ENCODE peak calls at places on chromosomes 7 and 10, in nine cellular contexts. One of them, this sample, is unnamed.

GRCh38 chr7:158137516-158138328 is 449.9 kb downstream of the PTPRN2 start:
- ATAC-seq in heart left ventricle: no peak
- ATAC-seq in CD8-positive, alpha-beta T cell: no peak
- ATAC-seq in stimulated activated naive CD8-positive, alpha-beta T cell treated with anti-CD3 and anti-CD28 coated beads, Interleukin-15, Interleukin-2, amounts not matched to agents 100 U/mL and 50 U/mL, for 24 hours: no peak
- ATAC-seq in activated CD8-positive, alpha-beta T cell treated with anti-CD3 and anti-CD28 coated beads for 36 hours: no peak
- ATAC-seq in activated CD8-positive, alpha-beta memory T cell treated with anti-CD3 and anti-CD28 coated beads, Interleukin-2, amount 10 ng/mL, durations not matched to agents 7 days and 5 days: no peak
- ATAC-seq in foreskin keratinocyte: no peak
- ATAC-seq in K562: no peak
- ATAC-seq in central memory CD8-positive, alpha-beta T cell: no peak
- ATAC-seq in this sample: no peak

GRCh38 chr7:142499641-142500040 is 241.8 kb upstream of the PRSS58 start:
- ATAC-seq in heart left ventricle: no peak
- ATAC-seq in CD8-positive, alpha-beta T cell: no peak
- ATAC-seq in stimulated activated naive CD8-positive, alpha-beta T cell treated with anti-CD3 and anti-CD28 coated beads, Interleukin-15, Interleukin-2, amounts not matched to agents 100 U/mL and 50 U/mL, for 24 hours: peak; percentile 20
- ATAC-seq in activated CD8-positive, alpha-beta T cell treated with anti-CD3 and anti-CD28 coated beads for 36 hours: peak; percentile 34
- ATAC-seq in activated CD8-positive, alpha-beta memory T cell treated with anti-CD3 and anti-CD28 coated beads, Interleukin-2, amount 10 ng/mL, durations not matched to agents 7 days and 5 days: peak; percentile 41
- ATAC-seq in foreskin keratinocyte: no peak
- ATAC-seq in K562: no peak
- ATAC-seq in central memory CD8-positive, alpha-beta T cell: no peak
- ATAC-seq in this sample: no peak

GRCh38 chr7:123845823-123846216 is 851 bp downstream of the HYAL4 start:
- ATAC-seq in heart left ventricle: no peak
- ATAC-seq in CD8-positive, alpha-beta T cell: no peak
- ATAC-seq in stimulated activated naive CD8-positive, alpha-beta T cell treated with anti-CD3 and anti-CD28 coated beads, Interleukin-15, Interleukin-2, amounts not matched to agents 100 U/mL and 50 U/mL, for 24 hours: no peak
- ATAC-seq in activated CD8-positive, alpha-beta T cell treated with anti-CD3 and anti-CD28 coated beads for 36 hours: no peak
- ATAC-seq in activated CD8-positive, alpha-beta memory T cell treated with anti-CD3 and anti-CD28 coated beads, Interleukin-2, amount 10 ng/mL, durations not matched to agents 7 days and 5 days: no peak
- ATAC-seq in foreskin keratinocyte: no peak
- ATAC-seq in K562: no peak
- ATAC-seq in central memory CD8-positive, alpha-beta T cell: no peak
- ATAC-seq in this sample: peak; percentile 16

GRCh38 chr10:119283818-119284217 is 76.4 kb downstream of the GRK5 start:
- ATAC-seq in heart left ventricle: peak; percentile 1
- ATAC-seq in CD8-positive, alpha-beta T cell: peak; percentile 57
- ATAC-seq in stimulated activated naive CD8-positive, alpha-beta T cell treated with anti-CD3 and anti-CD28 coated beads, Interleukin-15, Interleukin-2, amounts not matched to agents 100 U/mL and 50 U/mL, for 24 hours: peak; percentile 50
- ATAC-seq in activated CD8-positive, alpha-beta T cell treated with anti-CD3 and anti-CD28 coated beads for 36 hours: peak; percentile 57
- ATAC-seq in activated CD8-positive, alpha-beta memory T cell treated with anti-CD3 and anti-CD28 coated beads, Interleukin-2, amount 10 ng/mL, durations not matched to agents 7 days and 5 days: peak; percentile 50
- ATAC-seq in foreskin keratinocyte: no peak
- ATAC-seq in K562: no peak
- ATAC-seq in central memory CD8-positive, alpha-beta T cell: peak; percentile 61
- ATAC-seq in this sample: peak; percentile 94

GRCh38 chr7:13508586-13508985 is 480.9 kb downstream of the ETV1 start:
- ATAC-seq in heart left ventricle: no peak
- ATAC-seq in CD8-positive, alpha-beta T cell: no peak
- ATAC-seq in stimulated activated naive CD8-positive, alpha-beta T cell treated with anti-CD3 and anti-CD28 coated beads, Interleukin-15, Interleukin-2, amounts not matched to agents 100 U/mL and 50 U/mL, for 24 hours: no peak
- ATAC-seq in activated CD8-positive, alpha-beta T cell treated with anti-CD3 and anti-CD28 coated beads for 36 hours: no peak
- ATAC-seq in activated CD8-positive, alpha-beta memory T cell treated with anti-CD3 and anti-CD28 coated beads, Interleukin-2, amount 10 ng/mL, durations not matched to agents 7 days and 5 days: no peak
- ATAC-seq in foreskin keratinocyte: peak; percentile 73
- ATAC-seq in K562: no peak
- ATAC-seq in central memory CD8-positive, alpha-beta T cell: no peak
- ATAC-seq in this sample: no peak

GRCh38 chr7:130350945-130351663 is 6.5 kb downstream of the CPA5 start:
- ATAC-seq in heart left ventricle: peak; percentile 48
- ATAC-seq in CD8-positive, alpha-beta T cell: no peak
- ATAC-seq in stimulated activated naive CD8-positive, alpha-beta T cell treated with anti-CD3 and anti-CD28 coated beads, Interleukin-15, Interleukin-2, amounts not matched to agents 100 U/mL and 50 U/mL, for 24 hours: peak; percentile 70
- ATAC-seq in activated CD8-positive, alpha-beta T cell treated with anti-CD3 and anti-CD28 coated beads for 36 hours: peak; percentile 61
- ATAC-seq in activated CD8-positive, alpha-beta memory T cell treated with anti-CD3 and anti-CD28 coated beads, Interleukin-2, amount 10 ng/mL, durations not matched to agents 7 days and 5 days: no peak
- ATAC-seq in foreskin keratinocyte: no peak
- ATAC-seq in K562: no peak
- ATAC-seq in central memory CD8-positive, alpha-beta T cell: no peak
- ATAC-seq in this sample: peak; percentile 14

GRCh38 chr10:90865400-90865799 is 6.4 kb upstream of the RPP30 start:
- ATAC-seq in heart left ventricle: no peak
- ATAC-seq in CD8-positive, alpha-beta T cell: no peak
- ATAC-seq in stimulated activated naive CD8-positive, alpha-beta T cell treated with anti-CD3 and anti-CD28 coated beads, Interleukin-15, Interleukin-2, amounts not matched to agents 100 U/mL and 50 U/mL, for 24 hours: no peak
- ATAC-seq in activated CD8-positive, alpha-beta T cell treated with anti-CD3 and anti-CD28 coated beads for 36 hours: no peak
- ATAC-seq in activated CD8-positive, alpha-beta memory T cell treated with anti-CD3 and anti-CD28 coated beads, Interleukin-2, amount 10 ng/mL, durations not matched to agents 7 days and 5 days: no peak
- ATAC-seq in foreskin keratinocyte: no peak
- ATAC-seq in K562: no peak
- ATAC-seq in central memory CD8-positive, alpha-beta T cell: no peak
- ATAC-seq in this sample: no peak

GRCh38 chr7:143300959-143301617 is 12.9 kb downstream of the CASP2 start:
- ATAC-seq in heart left ventricle: no peak
- ATAC-seq in CD8-positive, alpha-beta T cell: no peak
- ATAC-seq in stimulated activated naive CD8-positive, alpha-beta T cell treated with anti-CD3 and anti-CD28 coated beads, Interleukin-15, Interleukin-2, amounts not matched to agents 100 U/mL and 50 U/mL, for 24 hours: no peak
- ATAC-seq in activated CD8-positive, alpha-beta T cell treated with anti-CD3 and anti-CD28 coated beads for 36 hours: no peak
- ATAC-seq in activated CD8-positive, alpha-beta memory T cell treated with anti-CD3 and anti-CD28 coated beads, Interleukin-2, amount 10 ng/mL, durations not matched to agents 7 days and 5 days: no peak
- ATAC-seq in foreskin keratinocyte: no peak
- ATAC-seq in K562: no peak
- ATAC-seq in central memory CD8-positive, alpha-beta T cell: no peak
- ATAC-seq in this sample: no peak

GRCh38 chr10:83212632-83213349 is 926.5 kb upstream of the GHITM start:
- ATAC-seq in heart left ventricle: no peak
- ATAC-seq in CD8-positive, alpha-beta T cell: no peak
- ATAC-seq in stimulated activated naive CD8-positive, alpha-beta T cell treated with anti-CD3 and anti-CD28 coated beads, Interleukin-15, Interleukin-2, amounts not matched to agents 100 U/mL and 50 U/mL, for 24 hours: no peak
- ATAC-seq in activated CD8-positive, alpha-beta T cell treated with anti-CD3 and anti-CD28 coated beads for 36 hours: no peak
- ATAC-seq in activated CD8-positive, alpha-beta memory T cell treated with anti-CD3 and anti-CD28 coated beads, Interleukin-2, amount 10 ng/mL, durations not matched to agents 7 days and 5 days: no peak
- ATAC-seq in foreskin keratinocyte: peak; percentile 94
- ATAC-seq in K562: no peak
- ATAC-seq in central memory CD8-positive, alpha-beta T cell: no peak
- ATAC-seq in this sample: no peak

GRCh38 chr10:43284341-43284910 is 17.6 kb upstream of the RASGEF1A start:
- ATAC-seq in heart left ventricle: no peak
- ATAC-seq in CD8-positive, alpha-beta T cell: peak; percentile 27
- ATAC-seq in stimulated activated naive CD8-positive, alpha-beta T cell treated with anti-CD3 and anti-CD28 coated beads, Interleukin-15, Interleukin-2, amounts not matched to agents 100 U/mL and 50 U/mL, for 24 hours: no peak
- ATAC-seq in activated CD8-positive, alpha-beta T cell treated with anti-CD3 and anti-CD28 coated beads for 36 hours: peak; percentile 61
- ATAC-seq in activated CD8-positive, alpha-beta memory T cell treated with anti-CD3 and anti-CD28 coated beads, Interleukin-2, amount 10 ng/mL, durations not matched to agents 7 days and 5 days: peak; percentile 43
- ATAC-seq in foreskin keratinocyte: peak; percentile 65
- ATAC-seq in K562: peak; percentile 69
- ATAC-seq in central memory CD8-positive, alpha-beta T cell: no peak
- ATAC-seq in this sample: no peak

GRCh38 chr7:56062382-56062781 is 1.7 kb upstream of the SUMF2 start:
- ATAC-seq in heart left ventricle: no peak
- ATAC-seq in CD8-positive, alpha-beta T cell: no peak
- ATAC-seq in stimulated activated naive CD8-positive, alpha-beta T cell treated with anti-CD3 and anti-CD28 coated beads, Interleukin-15, Interleukin-2, amounts not matched to agents 100 U/mL and 50 U/mL, for 24 hours: peak; percentile 25
- ATAC-seq in activated CD8-positive, alpha-beta T cell treated with anti-CD3 and anti-CD28 coated beads for 36 hours: peak; percentile 18
- ATAC-seq in activated CD8-positive, alpha-beta memory T cell treated with anti-CD3 and anti-CD28 coated beads, Interleukin-2, amount 10 ng/mL, durations not matched to agents 7 days and 5 days: no peak
- ATAC-seq in foreskin keratinocyte: peak; percentile 5
- ATAC-seq in K562: peak; percentile 11
- ATAC-seq in central memory CD8-positive, alpha-beta T cell: no peak
- ATAC-seq in this sample: no peak

GRCh38 chr10:6912424-6912823 is 332.3 kb upstream of the PRKCQ start:
- ATAC-seq in heart left ventricle: peak; percentile 76
- ATAC-seq in CD8-positive, alpha-beta T cell: no peak
- ATAC-seq in stimulated activated naive CD8-positive, alpha-beta T cell treated with anti-CD3 and anti-CD28 coated beads, Interleukin-15, Interleukin-2, amounts not matched to agents 100 U/mL and 50 U/mL, for 24 hours: no peak
- ATAC-seq in activated CD8-positive, alpha-beta T cell treated with anti-CD3 and anti-CD28 coated beads for 36 hours: no peak
- ATAC-seq in activated CD8-positive, alpha-beta memory T cell treated with anti-CD3 and anti-CD28 coated beads, Interleukin-2, amount 10 ng/mL, durations not matched to agents 7 days and 5 days: no peak
- ATAC-seq in foreskin keratinocyte: peak; percentile 98
- ATAC-seq in K562: no peak
- ATAC-seq in central memory CD8-positive, alpha-beta T cell: no peak
- ATAC-seq in this sample: peak; percentile 34

GRCh38 chr10:91000985-91001384 is 80.1 kb upstream of the ANKRD1 start:
- ATAC-seq in heart left ventricle: no peak
- ATAC-seq in CD8-positive, alpha-beta T cell: no peak
- ATAC-seq in stimulated activated naive CD8-positive, alpha-beta T cell treated with anti-CD3 and anti-CD28 coated beads, Interleukin-15, Interleukin-2, amounts not matched to agents 100 U/mL and 50 U/mL, for 24 hours: no peak
- ATAC-seq in activated CD8-positive, alpha-beta T cell treated with anti-CD3 and anti-CD28 coated beads for 36 hours: no peak
- ATAC-seq in activated CD8-positive, alpha-beta memory T cell treated with anti-CD3 and anti-CD28 coated beads, Interleukin-2, amount 10 ng/mL, durations not matched to agents 7 days and 5 days: no peak
- ATAC-seq in foreskin keratinocyte: no peak
- ATAC-seq in K562: no peak
- ATAC-seq in central memory CD8-positive, alpha-beta T cell: no peak
- ATAC-seq in this sample: no peak

GRCh38 chr7:2856388-2857169 is 12.5 kb upstream of the GNA12 start:
- ATAC-seq in heart left ventricle: peak; percentile 84
- ATAC-seq in CD8-positive, alpha-beta T cell: no peak
- ATAC-seq in stimulated activated naive CD8-positive, alpha-beta T cell treated with anti-CD3 and anti-CD28 coated beads, Interleukin-15, Interleukin-2, amounts not matched to agents 100 U/mL and 50 U/mL, for 24 hours: no peak
- ATAC-seq in activated CD8-positive, alpha-beta T cell treated with anti-CD3 and anti-CD28 coated beads for 36 hours: no peak
- ATAC-seq in activated CD8-positive, alpha-beta memory T cell treated with anti-CD3 and anti-CD28 coated beads, Interleukin-2, amount 10 ng/mL, durations not matched to agents 7 days and 5 days: no peak
- ATAC-seq in foreskin keratinocyte: peak; percentile 78
- ATAC-seq in K562: no peak
- ATAC-seq in central memory CD8-positive, alpha-beta T cell: no peak
- ATAC-seq in this sample: no peak

GRCh38 chr7:121456785-121457359 is 60.8 kb upstream of the FAM3C start:
- ATAC-seq in heart left ventricle: no peak
- ATAC-seq in CD8-positive, alpha-beta T cell: no peak
- ATAC-seq in stimulated activated naive CD8-positive, alpha-beta T cell treated with anti-CD3 and anti-CD28 coated beads, Interleukin-15, Interleukin-2, amounts not matched to agents 100 U/mL and 50 U/mL, for 24 hours: no peak
- ATAC-seq in activated CD8-positive, alpha-beta T cell treated with anti-CD3 and anti-CD28 coated beads for 36 hours: no peak
- ATAC-seq in activated CD8-positive, alpha-beta memory T cell treated with anti-CD3 and anti-CD28 coated beads, Interleukin-2, amount 10 ng/mL, durations not matched to agents 7 days and 5 days: no peak
- ATAC-seq in foreskin keratinocyte: no peak
- ATAC-seq in K562: peak; percentile 55
- ATAC-seq in central memory CD8-positive, alpha-beta T cell: no peak
- ATAC-seq in this sample: no peak

GRCh38 chr7:151539055-151539714 is 19.5 kb upstream of the RHEB start:
- ATAC-seq in heart left ventricle: peak; percentile 89
- ATAC-seq in CD8-positive, alpha-beta T cell: no peak
- ATAC-seq in stimulated activated naive CD8-positive, alpha-beta T cell treated with anti-CD3 and anti-CD28 coated beads, Interleukin-15, Interleukin-2, amounts not matched to agents 100 U/mL and 50 U/mL, for 24 hours: peak; percentile 57
- ATAC-seq in activated CD8-positive, alpha-beta T cell treated with anti-CD3 and anti-CD28 coated beads for 36 hours: peak; percentile 79
- ATAC-seq in activated CD8-positive, alpha-beta memory T cell treated with anti-CD3 and anti-CD28 coated beads, Interleukin-2, amount 10 ng/mL, durations not matched to agents 7 days and 5 days: no peak
- ATAC-seq in foreskin keratinocyte: peak; percentile 43
- ATAC-seq in K562: peak; percentile 73
- ATAC-seq in central memory CD8-positive, alpha-beta T cell: no peak
- ATAC-seq in this sample: peak; percentile 82

GRCh38 chr7:27133409-27134157 is 3.0 kb upstream of the HOXA4 start:
- ATAC-seq in heart left ventricle: no peak
- ATAC-seq in CD8-positive, alpha-beta T cell: no peak
- ATAC-seq in stimulated activated naive CD8-positive, alpha-beta T cell treated with anti-CD3 and anti-CD28 coated beads, Interleukin-15, Interleukin-2, amounts not matched to agents 100 U/mL and 50 U/mL, for 24 hours: no peak
- ATAC-seq in activated CD8-positive, alpha-beta T cell treated with anti-CD3 and anti-CD28 coated beads for 36 hours: no peak
- ATAC-seq in activated CD8-positive, alpha-beta memory T cell treated with anti-CD3 and anti-CD28 coated beads, Interleukin-2, amount 10 ng/mL, durations not matched to agents 7 days and 5 days: no peak
- ATAC-seq in foreskin keratinocyte: no peak
- ATAC-seq in K562: no peak
- ATAC-seq in central memory CD8-positive, alpha-beta T cell: no peak
- ATAC-seq in this sample: no peak

GRCh38 chr7:44646176-44646920 is 39.9 kb downstream of the OGDH start:
- ATAC-seq in heart left ventricle: no peak
- ATAC-seq in CD8-positive, alpha-beta T cell: no peak
- ATAC-seq in stimulated activated naive CD8-positive, alpha-beta T cell treated with anti-CD3 and anti-CD28 coated beads, Interleukin-15, Interleukin-2, amounts not matched to agents 100 U/mL and 50 U/mL, for 24 hours: no peak
- ATAC-seq in activated CD8-positive, alpha-beta T cell treated with anti-CD3 and anti-CD28 coated beads for 36 hours: no peak
- ATAC-seq in activated CD8-positive, alpha-beta memory T cell treated with anti-CD3 and anti-CD28 coated beads, Interleukin-2, amount 10 ng/mL, durations not matched to agents 7 days and 5 days: no peak
- ATAC-seq in foreskin keratinocyte: no peak
- ATAC-seq in K562: no peak
- ATAC-seq in central memory CD8-positive, alpha-beta T cell: no peak
- ATAC-seq in this sample: no peak

GRCh38 chr7:29291723-29292591 is 97.4 kb downstream of the CHN2 start:
- ATAC-seq in heart left ventricle: no peak
- ATAC-seq in CD8-positive, alpha-beta T cell: no peak
- ATAC-seq in stimulated activated naive CD8-positive, alpha-beta T cell treated with anti-CD3 and anti-CD28 coated beads, Interleukin-15, Interleukin-2, amounts not matched to agents 100 U/mL and 50 U/mL, for 24 hours: no peak
- ATAC-seq in activated CD8-positive, alpha-beta T cell treated with anti-CD3 and anti-CD28 coated beads for 36 hours: no peak
- ATAC-seq in activated CD8-positive, alpha-beta memory T cell treated with anti-CD3 and anti-CD28 coated beads, Interleukin-2, amount 10 ng/mL, durations not matched to agents 7 days and 5 days: no peak
- ATAC-seq in foreskin keratinocyte: no peak
- ATAC-seq in K562: no peak
- ATAC-seq in central memory CD8-positive, alpha-beta T cell: no peak
- ATAC-seq in this sample: no peak

GRCh38 chr10:98361636-98362035 is 53.3 kb downstream of the PYROXD2 start:
- ATAC-seq in heart left ventricle: peak; percentile 21
- ATAC-seq in CD8-positive, alpha-beta T cell: no peak
- ATAC-seq in stimulated activated naive CD8-positive, alpha-beta T cell treated with anti-CD3 and anti-CD28 coated beads, Interleukin-15, Interleukin-2, amounts not matched to agents 100 U/mL and 50 U/mL, for 24 hours: no peak
- ATAC-seq in activated CD8-positive, alpha-beta T cell treated with anti-CD3 and anti-CD28 coated beads for 36 hours: no peak
- ATAC-seq in activated CD8-positive, alpha-beta memory T cell treated with anti-CD3 and anti-CD28 coated beads, Interleukin-2, amount 10 ng/mL, durations not matched to agents 7 days and 5 days: no peak
- ATAC-seq in foreskin keratinocyte: no peak
- ATAC-seq in K562: no peak
- ATAC-seq in central memory CD8-positive, alpha-beta T cell: no peak
- ATAC-seq in this sample: no peak

GRCh38 chr7:130669051-130669700 is 628 bp upstream of the COPG2 start:
- ATAC-seq in heart left ventricle: peak; percentile 26
- ATAC-seq in CD8-positive, alpha-beta T cell: no peak
- ATAC-seq in stimulated activated naive CD8-positive, alpha-beta T cell treated with anti-CD3 and anti-CD28 coated beads, Interleukin-15, Interleukin-2, amounts not matched to agents 100 U/mL and 50 U/mL, for 24 hours: no peak
- ATAC-seq in activated CD8-positive, alpha-beta T cell treated with anti-CD3 and anti-CD28 coated beads for 36 hours: peak; percentile 8
- ATAC-seq in activated CD8-positive, alpha-beta memory T cell treated with anti-CD3 and anti-CD28 coated beads, Interleukin-2, amount 10 ng/mL, durations not matched to agents 7 days and 5 days: no peak
- ATAC-seq in foreskin keratinocyte: peak; percentile 30
- ATAC-seq in K562: peak; percentile 64
- ATAC-seq in central memory CD8-positive, alpha-beta T cell: no peak
- ATAC-seq in this sample: peak; percentile 6

GRCh38 chr10:3774018-3774813 is 10.8 kb downstream of the KLF6 start:
- ATAC-seq in heart left ventricle: no peak
- ATAC-seq in CD8-positive, alpha-beta T cell: no peak
- ATAC-seq in stimulated activated naive CD8-positive, alpha-beta T cell treated with anti-CD3 and anti-CD28 coated beads, Interleukin-15, Interleukin-2, amounts not matched to agents 100 U/mL and 50 U/mL, for 24 hours: no peak
- ATAC-seq in activated CD8-positive, alpha-beta T cell treated with anti-CD3 and anti-CD28 coated beads for 36 hours: no peak
- ATAC-seq in activated CD8-positive, alpha-beta memory T cell treated with anti-CD3 and anti-CD28 coated beads, Interleukin-2, amount 10 ng/mL, durations not matched to agents 7 days and 5 days: no peak
- ATAC-seq in foreskin keratinocyte: peak; percentile 15
- ATAC-seq in K562: no peak
- ATAC-seq in central memory CD8-positive, alpha-beta T cell: no peak
- ATAC-seq in this sample: no peak

GRCh38 chr7:105896407-105896842 is 20.0 kb upstream of the ATXN7L1 start:
- ATAC-seq in heart left ventricle: no peak
- ATAC-seq in CD8-positive, alpha-beta T cell: peak; percentile 68
- ATAC-seq in stimulated activated naive CD8-positive, alpha-beta T cell treated with anti-CD3 and anti-CD28 coated beads, Interleukin-15, Interleukin-2, amounts not matched to agents 100 U/mL and 50 U/mL, for 24 hours: no peak
- ATAC-seq in activated CD8-positive, alpha-beta T cell treated with anti-CD3 and anti-CD28 coated beads for 36 hours: no peak
- ATAC-seq in activated CD8-positive, alpha-beta memory T cell treated with anti-CD3 and anti-CD28 coated beads, Interleukin-2, amount 10 ng/mL, durations not matched to agents 7 days and 5 days: no peak
- ATAC-seq in foreskin keratinocyte: no peak
- ATAC-seq in K562: no peak
- ATAC-seq in central memory CD8-positive, alpha-beta T cell: peak; percentile 49
- ATAC-seq in this sample: no peak